ENCODE peak calls at places on chromosomes 5 and 9, in ten cellular contexts. F is A549; E is small intestine; A is cardiac muscle cell; M is PC-3; P is upper lobe of right lung; O is MM.1S; R is Peyer's patch; Z is naive thymus-derived CD4-positive, alpha-beta T cell; B is HCT116. C is an unnamed sample.
A peak's percentile ranks its signal among the peaks of the same experiment; 100 is the strongest.

GRCh38 chr5:113578091-113578490 is 64.6 kb downstream of the YTHDC2 start:
- DNase-seq in P (no peak), E (no peak), A (no peak), Z (no peak), B (peak; percentile 0), R (no peak), M (peak; percentile 10), O (no peak), F (no peak), C (no peak)

GRCh38 chr5:23389543-23390215 is 117.7 kb upstream of the PRDM9 start:
- DNase-seq in R (no peak), Z (no peak), O (no peak), E (no peak), P (no peak), F (no peak), M (no peak), A (peak; percentile 54), B (no peak), C (no peak)

GRCh38 chr5:1782385-1783213 is 17.0 kb downstream of the MRPL36 start:
- DNase-seq in E (no peak), M (no peak), B (no peak), F (no peak), Z (no peak), O (no peak), R (no peak), P (no peak), A (no peak), C (no peak)

GRCh38 chr9:129306318-129306973 is 128.4 kb upstream of the IER5L start:
- DNase-seq in A (no peak), P (peak; percentile 46), O (no peak), E (no peak), B (no peak), F (no peak), R (peak; percentile 26), M (no peak), Z (no peak), C (no peak)

GRCh38 chr5:44842491-44843282 is 33.9 kb downstream of the MRPS30 start:
- DNase-seq in A (no peak), O (no peak), P (no peak), B (no peak), R (no peak), E (no peak), F (no peak), Z (no peak), M (no peak), C (no peak)

GRCh38 chr9:37197158-37198033 is 77.0 kb downstream of the ZCCHC7 start:
- DNase-seq in Z (peak; percentile 5), E (no peak), B (no peak), O (peak; percentile 71), P (no peak), R (no peak), M (peak; percentile 68), A (peak; percentile 52), F (no peak), C (no peak)

GRCh38 chr9:114619205-114619758 is 8.2 kb downstream of the TMEM268 start:
- DNase-seq in E (no peak), P (peak; percentile 82), R (no peak), Z (peak; percentile 23), O (peak; percentile 7), B (no peak), F (no peak), A (no peak), M (no peak), C (no peak)

GRCh38 chr5:1643651-1644392 is 120.1 kb upstream of the LPCAT1 start:
- DNase-seq in B (no peak), R (no peak), A (no peak), O (no peak), F (no peak), P (peak; percentile 40), Z (no peak), E (no peak), M (peak; percentile 42), C (peak; percentile 8)

GRCh38 chr5:32390819-32391591 is 53.5 kb downstream of the ZFR start:
- DNase-seq in O (no peak), Z (no peak), B (peak; percentile 7), A (peak; percentile 95), R (no peak), M (no peak), E (no peak), P (no peak), F (peak; percentile 56), C (no peak)

GRCh38 chr9:87640385-87640795 is 85.5 kb upstream of the CTSL start:
- DNase-seq in B (no peak), F (no peak), E (no peak), P (no peak), A (peak; percentile 93), O (no peak), M (no peak), R (no peak), Z (no peak), C (no peak)

GRCh38 chr5:109225695-109226094 is 184.1 kb downstream of the PJA2 start:
- DNase-seq in A (peak; percentile 44), E (no peak), O (no peak), B (no peak), R (no peak), F (no peak), P (no peak), M (no peak), Z (no peak), C (peak; percentile 27)

GRCh38 chr5:1730487-1730847 is 69.2 kb downstream of the MRPL36 start:
- DNase-seq in M (no peak), F (no peak), E (no peak), R (peak; percentile 13), Z (no peak), A (no peak), O (no peak), P (peak; percentile 46), B (no peak), C (no peak)

GRCh38 chr9:97521576-97522333 is 20.3 kb downstream of the TMOD1 start:
- DNase-seq in B (no peak), F (no peak), A (no peak), Z (no peak), P (peak; percentile 12), O (no peak), E (no peak), M (no peak), R (no peak), C (no peak)
- H3K27ac ChIP-seq in B (no peak overlapping the region), F (no peak overlapping the region), A (peak overlapping the region; percentile 67), Z (no peak overlapping the region), P (no peak overlapping the region), O (no peak overlapping the region), E (no peak overlapping the region), M (no peak overlapping the region), R (no peak overlapping the region), C (peak overlapping the region; percentile 66)

GRCh38 chr5:43192558-43193170 is 639 bp downstream of the NIM1K start:
- DNase-seq in B (no peak), E (no peak), A (peak; percentile 35), R (no peak), M (peak; percentile 29), F (no peak), P (peak; percentile 68), Z (peak; percentile 16), O (no peak), C (no peak)
- H3K27ac ChIP-seq in B (no peak overlapping the region), E (no peak overlapping the region), A (no peak overlapping the region), R (no peak overlapping the region), M (peak overlapping the region; percentile 48), F (peak overlapping the region; percentile 23), P (no peak overlapping the region), Z (no peak overlapping the region), O (no peak overlapping the region), C (peak overlapping the region; percentile 12)

DNA sequence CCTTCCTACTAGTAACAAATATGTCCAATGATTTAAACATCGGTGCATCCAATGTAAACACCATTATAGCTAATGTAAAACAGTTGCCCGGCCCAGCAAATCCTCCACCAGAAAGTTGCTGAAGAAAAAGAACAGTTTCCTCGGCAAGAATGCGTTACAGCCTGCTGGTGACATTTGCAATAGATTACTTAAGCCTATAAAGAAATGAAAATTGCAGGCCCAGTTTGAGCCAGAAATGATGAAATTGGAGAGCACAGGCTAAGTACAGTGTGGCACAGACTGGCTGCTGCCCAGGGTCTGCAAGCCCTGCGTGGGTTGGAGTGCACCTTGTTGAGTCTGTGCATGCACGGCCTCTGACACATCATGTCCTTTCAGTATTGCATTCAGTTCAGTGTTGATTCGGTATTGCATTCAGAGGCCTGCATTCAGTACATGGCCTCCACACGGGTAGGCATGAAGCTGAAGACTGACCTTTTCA is 406.0 kb upstream of the KLF4 start:
- DNase-seq in M (no peak), F (no peak), O (no peak), B (no peak), E (no peak), P (no peak), A (peak; percentile 40), Z (no peak), R (no peak), C (no peak)
- H3K27ac ChIP-seq in M (no peak overlapping the region), F (no peak overlapping the region), O (no peak overlapping the region), B (no peak overlapping the region), E (no peak overlapping the region), P (no peak overlapping the region), A (no peak overlapping the region), Z (no peak overlapping the region), R (no peak overlapping the region), C (no peak overlapping the region)

GRCh38 chr9:125805057-125805456 is 57.9 kb downstream of the PBX3 start:
- DNase-seq in P (no peak), R (no peak), A (peak; percentile 65), M (no peak), Z (no peak), O (no peak), F (no peak), E (no peak), B (no peak), C (no peak)
- H3K27ac ChIP-seq in P (no peak overlapping the region), R (no peak overlapping the region), A (peak overlapping the region; percentile 20), M (no peak overlapping the region), Z (no peak overlapping the region), O (no peak overlapping the region), F (no peak overlapping the region), E (no peak overlapping the region), B (no peak overlapping the region), C (no peak overlapping the region)

GRCh38 chr9:82423700-82424099 is 435.1 kb downstream of the SPATA31D1 start:
- DNase-seq in E (peak; percentile 77), B (no peak), A (no peak), F (no peak), O (no peak), P (no peak), Z (no peak), M (no peak), R (no peak), C (no peak)
- H3K27ac ChIP-seq in E (no peak overlapping the region), B (no peak overlapping the region), A (no peak overlapping the region), F (no peak overlapping the region), O (no peak overlapping the region), P (no peak overlapping the region), Z (no peak overlapping the region), M (no peak overlapping the region), R (no peak overlapping the region), C (no peak overlapping the region)

C was measured in left ventricle myocardium inferior.